ENCODE peak calls at places on chromosomes 16 and 17, in eight cellular contexts. One of them, this sample, is unnamed.

GRCh38 chr16:4218202-4218601 is 23.7 kb downstream of the SRL start:
- ATAC-seq in T-helper 17 cell: no peak
- ATAC-seq in stimulated activated effector memory CD8-positive, alpha-beta T cell treated with anti-CD3 and anti-CD28 coated beads, Interleukin-12 subunit alpha, Interleukin-12 subunit beta, amount 100 ng/mL, for 72 hours: no peak
- ATAC-seq in activated naive CD8-positive, alpha-beta T cell treated with anti-CD3 and anti-CD28 coated beads, Interleukin-2, amount 50 U/mL, for 24 hours: no peak
- ATAC-seq in activated CD8-positive, alpha-beta T cell treated with anti-CD3 and anti-CD28 coated beads for 36 hours: no peak
- ATAC-seq in CD4-positive, CD25-positive, alpha-beta regulatory T cell: no peak
- ATAC-seq in gastroesophageal sphincter: no peak
- ATAC-seq in natural killer cell: no peak
- ATAC-seq in this sample: no peak

GRCh38 chr17:64130559-64131001 is 636 bp upstream of the ERN1 start:
- ATAC-seq in T-helper 17 cell: peak
- ATAC-seq in stimulated activated effector memory CD8-positive, alpha-beta T cell treated with anti-CD3 and anti-CD28 coated beads, Interleukin-12 subunit alpha, Interleukin-12 subunit beta, amount 100 ng/mL, for 72 hours: peak
- ATAC-seq in activated naive CD8-positive, alpha-beta T cell treated with anti-CD3 and anti-CD28 coated beads, Interleukin-2, amount 50 U/mL, for 24 hours: peak
- ATAC-seq in activated CD8-positive, alpha-beta T cell treated with anti-CD3 and anti-CD28 coated beads for 36 hours: peak
- ATAC-seq in CD4-positive, CD25-positive, alpha-beta regulatory T cell: peak
- ATAC-seq in gastroesophageal sphincter: peak
- ATAC-seq in natural killer cell: no peak
- ATAC-seq in this sample: peak

GRCh38 chr16:50591800-50592771 is 43.9 kb downstream of the NKD1 start:
- ATAC-seq in T-helper 17 cell: no peak
- ATAC-seq in stimulated activated effector memory CD8-positive, alpha-beta T cell treated with anti-CD3 and anti-CD28 coated beads, Interleukin-12 subunit alpha, Interleukin-12 subunit beta, amount 100 ng/mL, for 72 hours: no peak
- ATAC-seq in activated naive CD8-positive, alpha-beta T cell treated with anti-CD3 and anti-CD28 coated beads, Interleukin-2, amount 50 U/mL, for 24 hours: no peak
- ATAC-seq in activated CD8-positive, alpha-beta T cell treated with anti-CD3 and anti-CD28 coated beads for 36 hours: no peak
- ATAC-seq in CD4-positive, CD25-positive, alpha-beta regulatory T cell: no peak
- ATAC-seq in gastroesophageal sphincter: peak
- ATAC-seq in natural killer cell: no peak
- ATAC-seq in this sample: peak

GRCh38 chr17:78875331-78875730 is 27.7 kb downstream of the CEP295NL start:
- ATAC-seq in T-helper 17 cell: no peak
- ATAC-seq in stimulated activated effector memory CD8-positive, alpha-beta T cell treated with anti-CD3 and anti-CD28 coated beads, Interleukin-12 subunit alpha, Interleukin-12 subunit beta, amount 100 ng/mL, for 72 hours: no peak
- ATAC-seq in activated naive CD8-positive, alpha-beta T cell treated with anti-CD3 and anti-CD28 coated beads, Interleukin-2, amount 50 U/mL, for 24 hours: no peak
- ATAC-seq in activated CD8-positive, alpha-beta T cell treated with anti-CD3 and anti-CD28 coated beads for 36 hours: no peak
- ATAC-seq in CD4-positive, CD25-positive, alpha-beta regulatory T cell: no peak
- ATAC-seq in gastroesophageal sphincter: no peak
- ATAC-seq in natural killer cell: no peak
- ATAC-seq in this sample: no peak

GRCh38 chr17:19958023-19958422 is 19.6 kb downstream of the AKAP10 start:
- ATAC-seq in T-helper 17 cell: no peak
- ATAC-seq in stimulated activated effector memory CD8-positive, alpha-beta T cell treated with anti-CD3 and anti-CD28 coated beads, Interleukin-12 subunit alpha, Interleukin-12 subunit beta, amount 100 ng/mL, for 72 hours: no peak
- ATAC-seq in activated naive CD8-positive, alpha-beta T cell treated with anti-CD3 and anti-CD28 coated beads, Interleukin-2, amount 50 U/mL, for 24 hours: no peak
- ATAC-seq in activated CD8-positive, alpha-beta T cell treated with anti-CD3 and anti-CD28 coated beads for 36 hours: no peak
- ATAC-seq in CD4-positive, CD25-positive, alpha-beta regulatory T cell: no peak
- ATAC-seq in gastroesophageal sphincter: no peak
- ATAC-seq in natural killer cell: no peak
- ATAC-seq in this sample: no peak

GRCh38 chr16:89582614-89583196 is 7.1 kb downstream of the CPNE7 start:
- ATAC-seq in T-helper 17 cell: no peak
- ATAC-seq in stimulated activated effector memory CD8-positive, alpha-beta T cell treated with anti-CD3 and anti-CD28 coated beads, Interleukin-12 subunit alpha, Interleukin-12 subunit beta, amount 100 ng/mL, for 72 hours: no peak
- ATAC-seq in activated naive CD8-positive, alpha-beta T cell treated with anti-CD3 and anti-CD28 coated beads, Interleukin-2, amount 50 U/mL, for 24 hours: no peak
- ATAC-seq in activated CD8-positive, alpha-beta T cell treated with anti-CD3 and anti-CD28 coated beads for 36 hours: no peak
- ATAC-seq in CD4-positive, CD25-positive, alpha-beta regulatory T cell: no peak
- ATAC-seq in gastroesophageal sphincter: no peak
- ATAC-seq in natural killer cell: no peak
- ATAC-seq in this sample: no peak

GRCh38 chr17:39664581-39665561 is at the start of gene TCAP:
- ATAC-seq in T-helper 17 cell: no peak
- ATAC-seq in stimulated activated effector memory CD8-positive, alpha-beta T cell treated with anti-CD3 and anti-CD28 coated beads, Interleukin-12 subunit alpha, Interleukin-12 subunit beta, amount 100 ng/mL, for 72 hours: no peak
- ATAC-seq in activated naive CD8-positive, alpha-beta T cell treated with anti-CD3 and anti-CD28 coated beads, Interleukin-2, amount 50 U/mL, for 24 hours: no peak
- ATAC-seq in activated CD8-positive, alpha-beta T cell treated with anti-CD3 and anti-CD28 coated beads for 36 hours: no peak
- ATAC-seq in CD4-positive, CD25-positive, alpha-beta regulatory T cell: no peak
- ATAC-seq in gastroesophageal sphincter: no peak
- ATAC-seq in natural killer cell: no peak
- ATAC-seq in this sample: no peak

GRCh38 chr17:77507116-77507885 is 366.5 kb downstream of the SEC14L1 start:
- ATAC-seq in T-helper 17 cell: no peak
- ATAC-seq in stimulated activated effector memory CD8-positive, alpha-beta T cell treated with anti-CD3 and anti-CD28 coated beads, Interleukin-12 subunit alpha, Interleukin-12 subunit beta, amount 100 ng/mL, for 72 hours: no peak
- ATAC-seq in activated naive CD8-positive, alpha-beta T cell treated with anti-CD3 and anti-CD28 coated beads, Interleukin-2, amount 50 U/mL, for 24 hours: no peak
- ATAC-seq in activated CD8-positive, alpha-beta T cell treated with anti-CD3 and anti-CD28 coated beads for 36 hours: no peak
- ATAC-seq in CD4-positive, CD25-positive, alpha-beta regulatory T cell: no peak
- ATAC-seq in gastroesophageal sphincter: no peak
- ATAC-seq in natural killer cell: no peak
- ATAC-seq in this sample: peak

GRCh38 chr16:87538160-87538559 is 45.3 kb upstream of the ZCCHC14 start:
- ATAC-seq in T-helper 17 cell: no peak
- ATAC-seq in stimulated activated effector memory CD8-positive, alpha-beta T cell treated with anti-CD3 and anti-CD28 coated beads, Interleukin-12 subunit alpha, Interleukin-12 subunit beta, amount 100 ng/mL, for 72 hours: no peak
- ATAC-seq in activated naive CD8-positive, alpha-beta T cell treated with anti-CD3 and anti-CD28 coated beads, Interleukin-2, amount 50 U/mL, for 24 hours: peak
- ATAC-seq in activated CD8-positive, alpha-beta T cell treated with anti-CD3 and anti-CD28 coated beads for 36 hours: peak
- ATAC-seq in CD4-positive, CD25-positive, alpha-beta regulatory T cell: no peak
- ATAC-seq in gastroesophageal sphincter: no peak
- ATAC-seq in natural killer cell: no peak
- ATAC-seq in this sample: no peak

GRCh38 chr17:61325382-61326073 is 74.1 kb upstream of the TBX2 start:
- ATAC-seq in T-helper 17 cell: no peak
- ATAC-seq in stimulated activated effector memory CD8-positive, alpha-beta T cell treated with anti-CD3 and anti-CD28 coated beads, Interleukin-12 subunit alpha, Interleukin-12 subunit beta, amount 100 ng/mL, for 72 hours: no peak
- ATAC-seq in activated naive CD8-positive, alpha-beta T cell treated with anti-CD3 and anti-CD28 coated beads, Interleukin-2, amount 50 U/mL, for 24 hours: no peak
- ATAC-seq in activated CD8-positive, alpha-beta T cell treated with anti-CD3 and anti-CD28 coated beads for 36 hours: no peak
- ATAC-seq in CD4-positive, CD25-positive, alpha-beta regulatory T cell: no peak
- ATAC-seq in gastroesophageal sphincter: no peak
- ATAC-seq in natural killer cell: no peak
- ATAC-seq in this sample: no peak

GRCh38 chr17:1095853-1096675 is 83.7 kb downstream of the ABR start:
- ATAC-seq in T-helper 17 cell: peak
- ATAC-seq in stimulated activated effector memory CD8-positive, alpha-beta T cell treated with anti-CD3 and anti-CD28 coated beads, Interleukin-12 subunit alpha, Interleukin-12 subunit beta, amount 100 ng/mL, for 72 hours: no peak
- ATAC-seq in activated naive CD8-positive, alpha-beta T cell treated with anti-CD3 and anti-CD28 coated beads, Interleukin-2, amount 50 U/mL, for 24 hours: no peak
- ATAC-seq in activated CD8-positive, alpha-beta T cell treated with anti-CD3 and anti-CD28 coated beads for 36 hours: peak
- ATAC-seq in CD4-positive, CD25-positive, alpha-beta regulatory T cell: no peak
- ATAC-seq in gastroesophageal sphincter: no peak
- ATAC-seq in natural killer cell: peak
- ATAC-seq in this sample: peak

GRCh38 chr17:43457362-43457692 is 26.4 kb upstream of the DHX8 start:
- ATAC-seq in T-helper 17 cell: no peak
- ATAC-seq in stimulated activated effector memory CD8-positive, alpha-beta T cell treated with anti-CD3 and anti-CD28 coated beads, Interleukin-12 subunit alpha, Interleukin-12 subunit beta, amount 100 ng/mL, for 72 hours: no peak
- ATAC-seq in activated naive CD8-positive, alpha-beta T cell treated with anti-CD3 and anti-CD28 coated beads, Interleukin-2, amount 50 U/mL, for 24 hours: no peak
- ATAC-seq in activated CD8-positive, alpha-beta T cell treated with anti-CD3 and anti-CD28 coated beads for 36 hours: no peak
- ATAC-seq in CD4-positive, CD25-positive, alpha-beta regulatory T cell: no peak
- ATAC-seq in gastroesophageal sphincter: no peak
- ATAC-seq in natural killer cell: no peak
- ATAC-seq in this sample: no peak

This sample was measured in esophagus mucosa.